ENCODE peak calls at places on chromosome 1, in ten cellular contexts. L is Peyer's patch, Q is cardiac muscle cell, F is endothelial cell of umbilical vein, D is fibroblast of lung, Z is keratinocyte, B is left ventricle myocardium inferior, M is heart left ventricle, P is NT2/D1, Y is SJCRH30. T is an unnamed sample.

GRCh38 chr1:54519709-54520108 is 28.3 kb upstream of the ACOT11 start:
- DNase-seq in L (no peak), P (no peak), D (no peak), F (no peak), Y (peak; percentile 29), Z (no peak), B (no peak), Q (no peak), M (no peak), T (no peak)

GRCh38 chr1:161115132-161115711 is 2.6 kb downstream of the PFDN2 start:
- DNase-seq in F (peak; percentile 79), Y (no peak), P (no peak), B (no peak), L (no peak), Q (no peak), D (peak; percentile 96), M (no peak), Z (peak; percentile 100), T (no peak)

GRCh38 chr1:200646515-200646914 is 23.2 kb downstream of the DDX59 start:
- DNase-seq in Z (no peak), B (no peak), L (no peak), P (no peak), Y (no peak), D (peak; percentile 18), M (no peak), Q (no peak), F (no peak), T (no peak)

GRCh38 chr1:184366992-184367391 is 19.8 kb upstream of the C1orf21 start:
- DNase-seq in D (no peak), F (no peak), B (no peak), Z (no peak), Y (no peak), Q (no peak), P (no peak), L (no peak), M (no peak), T (no peak)

GRCh38 chr1:172826096-172826741 is 167.3 kb downstream of the FASLG start:
- DNase-seq in Y (peak; percentile 74), Q (peak; percentile 41), B (no peak), D (peak; percentile 87), M (no peak), Z (no peak), F (peak; percentile 80), P (peak; percentile 43), L (no peak), T (no peak)

GRCh38 chr1:95040032-95040525 is 32.7 kb downstream of the ALG14 start:
- DNase-seq in F (no peak), Z (no peak), Y (no peak), M (no peak), Q (no peak), D (no peak), B (no peak), P (no peak), L (no peak), T (no peak)

GRCh38 chr1:208036177-208036808 is 125.4 kb upstream of the CD34 start:
- DNase-seq in M (no peak), Y (no peak), F (no peak), Z (no peak), B (no peak), L (no peak), Q (peak; percentile 44), D (no peak), P (peak; percentile 50), T (no peak)

GRCh38 chr1:86774305-86775304 is 70.2 kb downstream of the SH3GLB1 start:
- DNase-seq in F (peak; percentile 85), B (peak; percentile 55), D (peak; percentile 91), Q (peak; percentile 58), P (peak; percentile 36), L (no peak), Y (peak; percentile 91), M (peak; percentile 74), Z (peak; percentile 77), T (no peak)

GRCh38 chr1:241531195-241532172 is 694 bp upstream of the KMO start:
- DNase-seq in M (no peak), Y (peak; percentile 65), P (peak; percentile 43), L (no peak), B (no peak), D (peak; percentile 68), F (peak; percentile 79), Z (no peak), Q (peak; percentile 67), T (peak; percentile 77)

GRCh38 chr1:3679799-3680453 is 27.6 kb downstream of the TP73 start:
- DNase-seq in D (no peak), M (no peak), F (no peak), B (no peak), P (no peak), Z (no peak), Y (no peak), Q (no peak), L (no peak), T (no peak)

GRCh38 chr1:5481889-5482288 is 510.3 kb downstream of the NPHP4 start:
- DNase-seq in Y (no peak), P (no peak), Z (no peak), L (no peak), M (no peak), Q (peak; percentile 4), D (no peak), B (no peak), F (no peak), T (peak; percentile 21)

GRCh38 chr1:244303610-244303969 is 148.1 kb downstream of the ADSS2 start:
- DNase-seq in P (no peak), Y (no peak), Q (no peak), M (no peak), Z (no peak), B (no peak), F (peak; percentile 39), D (no peak), L (no peak), T (no peak)

GRCh38 chr1:109530457-109531204 is 9.0 kb upstream of the GPR61 start:
- DNase-seq in D (no peak), Y (peak; percentile 99), B (no peak), Z (no peak), L (no peak), F (no peak), Q (no peak), P (no peak), M (no peak), T (no peak)

DNA sequence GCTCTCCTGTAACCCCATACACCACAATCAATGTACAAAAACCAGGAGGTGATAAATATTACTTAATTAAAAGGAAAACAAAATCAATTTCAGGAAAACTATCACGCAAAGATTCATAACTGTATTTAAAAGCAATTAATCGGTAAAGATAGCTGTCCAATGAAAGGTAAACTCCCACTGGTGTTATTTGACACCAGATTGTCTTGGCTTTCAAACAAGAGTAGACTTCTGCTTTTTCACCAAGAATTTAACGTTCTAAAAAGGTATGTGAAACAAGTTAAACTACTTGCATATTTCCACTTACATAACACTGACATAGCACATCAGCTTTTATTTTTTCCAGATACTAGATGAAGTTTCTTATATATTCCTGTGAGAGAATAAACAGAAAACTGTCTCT is 3.5 kb downstream of the PLPP3 start:
- DNase-seq in L (no peak), Z (no peak), M (no peak), F (peak; percentile 38), D (peak; percentile 21), Y (no peak), B (no peak), P (no peak), Q (no peak), T (no peak)
- H3K4me3 ChIP-seq in L (no peak overlapping the region), Z (no peak overlapping the region), M (peak overlapping the region; percentile 96), F (no peak overlapping the region), D (peak overlapping the region; percentile 78), Y (no peak overlapping the region), B (peak overlapping the region; percentile 88), P (peak overlapping the region; percentile 99), Q (peak overlapping the region; percentile 84), T (no peak overlapping the region)

DNA sequence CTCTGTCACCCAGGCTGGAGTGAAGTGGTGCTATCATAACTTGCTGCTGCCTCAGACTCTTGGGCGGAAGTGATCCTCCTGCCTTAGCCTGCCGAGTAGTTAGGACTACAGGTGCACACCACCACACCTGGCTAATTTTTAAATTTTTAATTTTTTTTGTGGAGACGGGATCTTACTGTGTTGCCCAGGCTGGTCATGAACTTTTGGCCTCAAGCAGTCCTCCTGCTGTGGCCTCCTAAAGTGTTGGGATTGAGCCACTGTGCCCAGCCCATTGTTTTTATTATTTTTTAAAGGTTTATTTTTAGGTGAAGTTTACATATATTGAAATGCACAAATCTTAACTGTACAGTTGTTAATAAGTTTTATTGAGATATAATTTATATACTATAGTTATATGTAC is 3.2 kb downstream of the MTF2 start:
- DNase-seq in F (no peak), Y (no peak), Q (no peak), B (no peak), Z (no peak), D (no peak), M (no peak), P (no peak), L (no peak), T (no peak)
- H3K4me1 ChIP-seq in F (peaks cover 23% of the 10 kb centered on the region), Y (peaks cover 9% of the 10 kb centered on the region), Q (peaks cover 16% of the 10 kb centered on the region), B (peaks cover 37% of the 10 kb centered on the region), Z (peaks cover 18% of the 10 kb centered on the region), D (peaks cover 4% of the 10 kb centered on the region), M (peaks cover 5% of the 10 kb centered on the region), P (no peaks in the 10 kb centered on the region), L (no peaks in the 10 kb centered on the region), T (peaks cover 22% of the 10 kb centered on the region)

DNA sequence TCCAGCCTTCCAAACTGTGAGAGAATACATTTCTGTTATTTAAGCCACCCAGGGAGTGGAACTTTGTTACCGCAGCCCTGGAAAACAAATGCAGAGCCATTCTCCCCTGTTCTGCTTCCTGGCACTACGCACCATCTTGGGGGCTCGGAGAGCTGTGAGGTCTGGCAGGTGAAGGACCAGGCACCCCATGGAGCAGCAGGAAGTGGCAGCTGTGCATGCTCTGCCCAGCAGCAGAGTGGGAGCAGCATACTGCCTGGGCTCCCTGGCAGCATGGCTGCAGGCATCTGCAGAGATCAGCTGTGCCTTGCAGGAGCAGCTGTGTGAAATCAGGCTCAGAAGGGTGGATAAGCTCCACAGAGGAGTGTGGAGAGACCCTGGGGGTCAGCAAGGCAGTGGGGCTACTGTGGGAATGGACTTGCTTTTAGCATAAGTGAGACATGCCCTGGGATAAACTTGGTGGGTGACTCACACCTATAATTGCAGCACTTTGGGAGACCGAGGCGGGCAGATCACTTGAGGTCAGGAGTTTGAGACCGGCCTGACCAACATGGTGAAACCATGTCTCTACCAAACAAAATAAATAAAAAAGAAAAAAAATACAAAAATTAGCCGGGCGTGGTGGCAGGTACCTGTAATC is 17.7 kb upstream of the ZSCAN20 start:
- DNase-seq in P (no peak), M (no peak), B (no peak), L (no peak), D (peak; percentile 37), Y (peak; percentile 71), Z (no peak), Q (no peak), F (no peak), T (no peak)
- H3K36me3 ChIP-seq in P (no peaks in the 10 kb centered on the region), M (no peaks in the 10 kb centered on the region), B (no peaks in the 10 kb centered on the region), L (no peaks in the 10 kb centered on the region), D (no peaks in the 10 kb centered on the region), Y (no peaks in the 10 kb centered on the region), Z (no peaks in the 10 kb centered on the region), Q (no peaks in the 10 kb centered on the region), F (no peaks in the 10 kb centered on the region), T (no peaks in the 10 kb centered on the region)

DNA sequence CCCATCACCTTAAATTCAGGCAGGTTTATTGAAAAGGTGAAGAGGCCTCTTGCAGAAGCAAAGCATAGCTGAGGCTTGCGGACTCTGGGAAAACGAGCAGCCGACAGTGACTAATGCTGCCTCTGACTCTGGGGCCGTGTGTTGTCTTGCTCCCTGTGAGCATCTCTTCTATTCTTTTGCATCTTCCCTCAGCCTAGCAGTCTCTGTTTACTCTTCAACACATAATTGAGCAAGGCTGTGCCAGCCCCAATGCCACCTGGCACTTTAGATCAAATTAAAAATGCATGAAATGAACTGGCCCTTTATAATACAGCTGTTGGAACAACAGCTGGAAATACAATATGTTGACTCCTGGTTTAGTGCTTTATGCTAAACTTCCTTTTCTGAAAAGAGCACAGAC is 18.4 kb upstream of the REG4 start:
- DNase-seq in Y (peak; percentile 93), L (no peak), P (no peak), B (no peak), M (no peak), Q (no peak), F (no peak), D (no peak), Z (no peak), T (no peak)
- H3K4me3 ChIP-seq in Y (peak overlapping the region; percentile 30), L (no peak overlapping the region), P (no peak overlapping the region), B (no peak overlapping the region), M (no peak overlapping the region), Q (no peak overlapping the region), F (no peak overlapping the region), D (no peak overlapping the region), Z (no peak overlapping the region), T (no peak overlapping the region)

T was measured in naive thymus-derived CD4-positive, alpha-beta T cell.